ENCODE peak calls at places on chromosomes 2 and 18, in seven cellular contexts. H, O, R, P, I, W and T are unnamed samples.

GRCh38 chr2:224638338-224638823 is 53.2 kb upstream of the CUL3 start:
- DNase-seq in H (peak), O (no peak), R (no peak), P (no peak), I (peak), W (no peak), T (no peak)

GRCh38 chr18:68152770-68153169 is 562.1 kb downstream of the TMX3 start:
- DNase-seq in H (no peak), O (no peak), R (no peak), P (no peak), I (no peak), W (no peak), T (no peak)

GRCh38 chr2:25161055-25161781 is 7.2 kb downstream of the POMC start:
- DNase-seq in H (peak), O (no peak), R (peak), P (no peak), I (peak), W (no peak), T (no peak)

GRCh38 chr18:39591647-39592046 is 2026.0 kb upstream of the CELF4 start:
- DNase-seq in H (no peak), O (no peak), R (no peak), P (no peak), I (no peak), W (no peak), T (no peak)

GRCh38 chr2:69645026-69645425 is 1.5 kb upstream of the AAK1 start:
- DNase-seq in H (no peak), O (peak), R (no peak), P (no peak), I (no peak), W (no peak), T (no peak)

GRCh38 chr18:48733854-48734253 is 195.0 kb downstream of the CTIF start:
- DNase-seq in H (no peak), O (no peak), R (no peak), P (no peak), I (no peak), W (no peak), T (no peak)

GRCh38 chr18:22378672-22379282 is 38.9 kb downstream of the CTAGE1 start:
- DNase-seq in H (no peak), O (peak), R (peak), P (peak), I (peak), W (peak), T (no peak)

GRCh38 chr2:75464348-75464946 is 96.3 kb downstream of the EVA1A start:
- DNase-seq in H (peak), O (no peak), R (peak), P (no peak), I (no peak), W (no peak), T (no peak)

GRCh38 chr2:224754129-224754528 is 38.0 kb upstream of the CCDC195 start:
- DNase-seq in H (no peak), O (no peak), R (peak), P (no peak), I (no peak), W (peak), T (no peak)

GRCh38 chr2:207617011-207617671 is 8.1 kb downstream of the METTL21A start:
- DNase-seq in H (no peak), O (no peak), R (peak), P (no peak), I (no peak), W (peak), T (no peak)

GRCh38 chr2:88038263-88039105 is 17.1 kb downstream of the KRCC1 start:
- DNase-seq in H (no peak), O (no peak), R (peak), P (no peak), I (no peak), W (peak), T (no peak)

GRCh38 chr2:117812443-117812842 is 2.0 kb upstream of the DDX18 start:
- DNase-seq in H (no peak), O (no peak), R (no peak), P (no peak), I (no peak), W (no peak), T (no peak)

GRCh38 chr18:47113796-47114540 is 36.3 kb downstream of the HDHD2 start:
- DNase-seq in H (no peak), O (no peak), R (peak), P (no peak), I (no peak), W (no peak), T (no peak)

GRCh38 chr18:12621737-12622306 is 36.1 kb downstream of the SPIRE1 start:
- DNase-seq in H (no peak), O (peak), R (peak), P (no peak), I (no peak), W (no peak), T (no peak)

GRCh38 chr2:16124881-16125613 is 184.7 kb downstream of the MYCN start:
- DNase-seq in H (no peak), O (no peak), R (no peak), P (no peak), I (no peak), W (no peak), T (no peak)

GRCh38 chr2:75155115-75155514 is 44.2 kb downstream of the TACR1 start:
- DNase-seq in H (no peak), O (no peak), R (no peak), P (no peak), I (no peak), W (peak), T (no peak)

GRCh38 chr18:49846263-49846662 is 32.9 kb upstream of the ACAA2 start:
- DNase-seq in H (no peak), O (no peak), R (peak), P (no peak), I (no peak), W (peak), T (no peak)

GRCh38 chr18:398866-399637 is 101.4 kb downstream of the COLEC12 start:
- DNase-seq in H (no peak), O (no peak), R (no peak), P (no peak), I (no peak), W (no peak), T (no peak)

GRCh38 chr2:195318440-195319111 is 338.4 kb upstream of the SLC39A10 start:
- DNase-seq in H (peak), O (peak), R (peak), P (peak), I (no peak), W (no peak), T (peak)

GRCh38 chr18:58288922-58289797 is 245.1 kb downstream of the NEDD4L start:
- DNase-seq in H (peak), O (no peak), R (peak), P (no peak), I (no peak), W (peak), T (no peak)

GRCh38 chr2:212021947-212022346 is 516.7 kb downstream of the ERBB4 start:
- DNase-seq in H (no peak), O (no peak), R (peak), P (no peak), I (no peak), W (no peak), T (no peak)

GRCh38 chr18:28161608-28162599 is 15.0 kb downstream of the CDH2 start:
- DNase-seq in H (no peak), O (no peak), R (peak), P (no peak), I (no peak), W (no peak), T (no peak)

GRCh38 chr2:105800036-105800755 is 55.5 kb downstream of the NCK2 start:
- DNase-seq in H (no peak), O (no peak), R (peak), P (no peak), I (no peak), W (no peak), T (no peak)

GRCh38 chr2:54876764-54877163 is 153.3 kb downstream of the EML6 start:
- DNase-seq in H (no peak), O (no peak), R (no peak), P (no peak), I (no peak), W (no peak), T (no peak)

GRCh38 chr18:48184118-48184517 is 225.1 kb downstream of the ZBTB7C start:
- DNase-seq in H (no peak), O (no peak), R (no peak), P (no peak), I (no peak), W (no peak), T (no peak)

GRCh38 chr2:128378231-128379020 is 59.8 kb upstream of the HS6ST1 start:
- DNase-seq in H (no peak), O (no peak), R (no peak), P (no peak), I (peak), W (no peak), T (no peak)

GRCh38 chr2:171688129-171688465 is 828 bp downstream of the DYNC1I2 start:
- DNase-seq in H (no peak), O (peak), R (peak), P (no peak), I (no peak), W (no peak), T (no peak)

GRCh38 chr2:218811382-218811781 is 20.2 kb downstream of the PRKAG3 start:
- DNase-seq in H (no peak), O (no peak), R (peak), P (no peak), I (no peak), W (no peak), T (no peak)

GRCh38 chr18:37381554-37381953 is 184.0 kb downstream of the CELF4 start:
- DNase-seq in H (no peak), O (no peak), R (no peak), P (no peak), I (no peak), W (no peak), T (no peak)

GRCh38 chr2:202072226-202072625 is 829 bp upstream of the KIAA2012 start:
- DNase-seq in H (no peak), O (peak), R (no peak), P (no peak), I (no peak), W (no peak), T (no peak)

GRCh38 chr2:74700643-74701377 is 46.8 kb downstream of the SEMA4F start:
- DNase-seq in H (no peak), O (no peak), R (no peak), P (no peak), I (no peak), W (no peak), T (no peak)

GRCh38 chr2:20326163-20326780 is 24.4 kb downstream of the PUM2 start:
- DNase-seq in H (peak), O (peak), R (peak), P (peak), I (peak), W (peak), T (no peak)

GRCh38 chr18:48811401-48811800 is 139.4 kb downstream of the SMAD7 start:
- DNase-seq in H (no peak), O (no peak), R (no peak), P (no peak), I (no peak), W (no peak), T (no peak)

GRCh38 chr2:200051621-200051945 is 96.2 kb downstream of the MAIP1 start:
- DNase-seq in H (no peak), O (no peak), R (no peak), P (no peak), I (no peak), W (no peak), T (no peak)

GRCh38 chr18:26425148-26425531 is 123.2 kb downstream of the KCTD1 start:
- DNase-seq in H (no peak), O (no peak), R (peak), P (no peak), I (no peak), W (no peak), T (no peak)

GRCh38 chr2:181070119-181070833 is 89.9 kb downstream of the UBE2E3 start:
- DNase-seq in H (no peak), O (peak), R (peak), P (no peak), I (no peak), W (no peak), T (no peak)

GRCh38 chr2:124961132-124961531 is 936.0 kb downstream of the CNTNAP5 start:
- DNase-seq in H (no peak), O (no peak), R (no peak), P (no peak), I (no peak), W (no peak), T (no peak)

GRCh38 chr2:96580771-96581170 is 44.2 kb downstream of the ARID5A start:
- DNase-seq in H (no peak), O (peak), R (no peak), P (no peak), I (no peak), W (no peak), T (no peak)
- TF ChIP-seq CTCF in H (no peak), O (peak), R (no peak), P (no peak), I (no peak), W (peak), T (peak)

DNA sequence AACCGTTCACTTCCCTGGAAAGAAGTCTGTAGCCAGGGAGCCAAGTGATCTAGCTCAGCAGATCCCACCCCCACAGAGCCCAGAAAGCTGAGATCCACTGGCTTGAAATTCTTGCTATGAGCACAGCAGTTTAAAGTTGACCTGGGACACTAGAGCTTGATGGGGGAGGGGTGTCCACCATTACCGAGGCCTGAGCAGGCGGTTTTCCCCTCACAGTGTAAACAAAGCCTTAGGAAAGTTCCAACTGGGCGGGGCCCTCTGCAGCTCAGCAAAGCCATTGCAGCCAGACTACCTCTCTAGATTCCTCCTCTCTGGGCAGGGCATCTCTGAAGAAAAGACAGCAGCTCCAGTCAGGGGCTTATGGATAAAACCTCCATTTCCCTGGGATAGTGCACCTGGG is 887.2 kb upstream of the LRATD1 start:
- DNase-seq in H (no peak), O (no peak), R (no peak), P (no peak), I (peak), W (no peak), T (no peak)
- TF ChIP-seq CTCF in H (no peak), O (no peak), R (no peak), P (no peak), I (no peak), W (no peak), T (no peak)

GRCh38 chr2:109201465-109202420 is 72.7 kb downstream of the SH3RF3 start:
- DNase-seq in H (no peak), O (no peak), R (no peak), P (no peak), I (no peak), W (no peak), T (no peak)
- TF ChIP-seq CTCF in H (no peak), O (no peak), R (no peak), P (no peak), I (no peak), W (no peak), T (no peak)

GRCh38 chr2:153165021-153165420 is 313.5 kb downstream of the RPRM start:
- DNase-seq in H (no peak), O (no peak), R (no peak), P (no peak), I (no peak), W (no peak), T (no peak)

GRCh38 chr2:153163055-153163454 is 315.5 kb downstream of the RPRM start:
- DNase-seq in H (peak), O (no peak), R (no peak), P (peak), I (no peak), W (no peak), T (peak)
- TF ChIP-seq CTCF in H (peak), O (no peak), R (peak), P (peak), I (peak), W (no peak), T (peak)